ENCODE peak calls at places on chromosome 5, in nine cellular contexts. F is hippocampal formation; I is HTR-8/SVneo; J is HEK293T; P is CD8-positive, alpha-beta memory T cell; O is substantia nigra; G is head of caudate nucleus; V is stimulated activated CD8-positive, alpha-beta memory T cell treated with anti-CD3 and anti-CD28 coated beads, Interleukin-4, amount 100 ng/mL, for 48 hours; N is activated CD4-positive, alpha-beta memory T cell treated with anti-CD3 and anti-CD28 coated beads, Interleukin-2, amount 10 ng/mL, durations not matched to agents 7 days and 5 days. D is an unnamed sample.

GRCh38 chr5:111360173-111360572 is 136.0 kb downstream of the CAMK4 start:
- DNase-seq in V (no peak), F (no peak), P (no peak), I (no peak), J (no peak), N (no peak), G (no peak), O (no peak), D (no peak)

GRCh38 chr5:169909945-169910344 is 70.3 kb downstream of the INSYN2B start:
- DNase-seq in F (peak; percentile 18), J (no peak), V (no peak), P (no peak), I (no peak), G (no peak), O (no peak), N (no peak), D (no peak)

GRCh38 chr5:156486394-156487238 is 159.7 kb downstream of the SGCD start:
- DNase-seq in F (no peak), N (no peak), P (no peak), O (no peak), I (no peak), G (no peak), V (no peak), J (no peak), D (no peak)

GRCh38 chr5:14201325-14202061 is 58.4 kb downstream of the TRIO start:
- DNase-seq in I (no peak), V (no peak), G (no peak), F (no peak), N (no peak), P (no peak), J (no peak), O (no peak), D (no peak)

GRCh38 chr5:39584921-39585320 is 160.1 kb upstream of the DAB2 start:
- DNase-seq in F (no peak), V (no peak), O (no peak), I (peak; percentile 82), P (no peak), N (no peak), J (no peak), G (no peak), D (no peak)

GRCh38 chr5:181283347-181283746 is 22.4 kb upstream of the TRIM52 start:
- DNase-seq in F (no peak), J (no peak), I (no peak), P (no peak), V (no peak), N (no peak), O (no peak), G (no peak), D (no peak)

GRCh38 chr5:15794117-15794985 is 294.4 kb downstream of the FBXL7 start:
- DNase-seq in I (no peak), G (no peak), J (no peak), N (no peak), O (no peak), P (no peak), F (no peak), V (no peak), D (no peak)

GRCh38 chr5:1665231-1665630 is 134.4 kb downstream of the MRPL36 start:
- DNase-seq in F (no peak), I (no peak), P (no peak), J (no peak), G (no peak), O (no peak), V (no peak), N (no peak), D (no peak)

GRCh38 chr5:50302815-50303490 is 138.1 kb downstream of the EMB start:
- DNase-seq in N (no peak), P (no peak), J (no peak), O (no peak), I (peak; percentile 39), F (no peak), G (no peak), V (no peak), D (no peak)

GRCh38 chr5:60372786-60373185 is 327.2 kb downstream of the DEPDC1B start:
- DNase-seq in O (no peak), N (no peak), F (no peak), I (no peak), V (no peak), P (no peak), J (no peak), G (no peak), D (no peak)

GRCh38 chr5:59799668-59800374 is 93.7 kb downstream of the PDE4D start:
- DNase-seq in N (no peak), J (peak; percentile 37), G (peak; percentile 15), I (peak; percentile 36), F (no peak), O (no peak), V (no peak), P (no peak), D (no peak)

GRCh38 chr5:175247146-175247545 is 196.8 kb downstream of the DRD1 start:
- DNase-seq in F (no peak), N (no peak), O (no peak), I (no peak), V (no peak), G (no peak), J (no peak), P (no peak), D (no peak)

GRCh38 chr5:108079754-108080153 is 302.1 kb downstream of the FBXL17 start:
- DNase-seq in N (no peak), J (no peak), G (no peak), V (no peak), I (no peak), P (no peak), F (no peak), O (no peak), D (no peak)

GRCh38 chr5:159163700-159164044 is 45.7 kb downstream of the RNF145 start:
- DNase-seq in N (no peak), F (no peak), P (no peak), G (no peak), J (no peak), O (no peak), V (no peak), I (no peak), D (no peak)

GRCh38 chr5:109704255-109704952 is 14.7 kb downstream of the MAN2A1 start:
- DNase-seq in J (no peak), P (no peak), V (no peak), G (no peak), F (no peak), N (no peak), O (no peak), I (no peak), D (no peak)

GRCh38 chr5:114782869-114783268 is 386.8 kb downstream of the TRIM36 start:
- DNase-seq in F (peak; percentile 40), O (peak; percentile 79), J (no peak), I (no peak), V (no peak), G (peak; percentile 76), P (no peak), N (no peak), D (peak; percentile 75)

GRCh38 chr5:128491291-128491690 is 46.8 kb downstream of the FBN2 start:
- DNase-seq in G (no peak), P (no peak), I (no peak), V (no peak), F (no peak), N (no peak), O (no peak), J (no peak), D (no peak)

GRCh38 chr5:52811067-52811749 is 23.5 kb downstream of the ITGA1 start:
- DNase-seq in O (no peak), G (no peak), F (no peak), J (no peak), N (no peak), I (no peak), P (no peak), V (no peak), D (no peak)

GRCh38 chr5:139605887-139606286 is 42.3 kb upstream of the CXXC5 start:
- DNase-seq in J (no peak), F (no peak), P (no peak), O (no peak), V (no peak), G (no peak), I (no peak), N (no peak), D (no peak)

GRCh38 chr5:149282966-149283332 is 11.3 kb downstream of the AFAP1L1 start:
- DNase-seq in F (no peak), G (no peak), I (no peak), N (no peak), O (no peak), V (no peak), P (no peak), J (no peak), D (no peak)

GRCh38 chr5:73338201-73339126 is 110.1 kb downstream of the FOXD1 start:
- DNase-seq in N (no peak), I (no peak), G (no peak), P (no peak), J (no peak), O (no peak), V (no peak), F (no peak), D (no peak)

GRCh38 chr5:6411141-6411540 is 32.8 kb upstream of the MED10 start:
- DNase-seq in F (no peak), V (no peak), I (no peak), P (no peak), J (no peak), N (no peak), G (no peak), O (no peak), D (no peak)

GRCh38 chr5:109619024-109619460 is 70.7 kb upstream of the MAN2A1 start:
- DNase-seq in I (no peak), P (no peak), J (no peak), V (no peak), G (no peak), O (no peak), F (no peak), N (no peak), D (no peak)

GRCh38 chr5:159211712-159212111 is 2.4 kb upstream of the RNF145 start:
- DNase-seq in O (no peak), V (no peak), F (no peak), P (no peak), G (no peak), N (no peak), J (no peak), I (no peak), D (no peak)

GRCh38 chr5:34415559-34416198 is 240.4 kb upstream of the RAI14 start:
- DNase-seq in F (no peak), O (no peak), G (no peak), I (no peak), J (no peak), N (no peak), P (no peak), V (no peak), D (no peak)

GRCh38 chr5:80835128-80835527 is 125.0 kb upstream of the RASGRF2 start:
- DNase-seq in I (no peak), G (no peak), F (no peak), P (no peak), O (no peak), N (no peak), J (no peak), V (no peak), D (no peak)

GRCh38 chr5:95471922-95472321 is 80.8 kb downstream of the FAM81B start:
- DNase-seq in J (no peak), P (no peak), O (no peak), F (no peak), I (no peak), V (no peak), N (no peak), G (no peak), D (no peak)

GRCh38 chr5:66661149-66661548 is 65.0 kb downstream of the MAST4 start:
- DNase-seq in I (no peak), G (no peak), F (peak; percentile 10), V (no peak), J (no peak), P (no peak), O (peak; percentile 17), N (no peak), D (no peak)

GRCh38 chr5:15566306-15566705 is 66.3 kb downstream of the FBXL7 start:
- DNase-seq in J (no peak), F (no peak), N (no peak), P (no peak), I (no peak), G (no peak), V (no peak), O (no peak), D (no peak)

GRCh38 chr5:95972196-95972595 is 10.5 kb upstream of the ELL2 start:
- DNase-seq in I (no peak), P (no peak), O (no peak), N (no peak), J (no peak), F (no peak), G (no peak), V (no peak), D (no peak)

GRCh38 chr5:61280205-61280604 is 51.9 kb upstream of the ZSWIM6 start:
- DNase-seq in I (no peak), V (no peak), F (no peak), O (no peak), G (no peak), N (no peak), J (no peak), P (no peak), D (no peak)